ENCODE peak calls at places on chromosomes 3 and 15, in nine cellular contexts. A, S, O, F, L, T, Y, I and G are unnamed samples.

GRCh38 chr3:4826237-4827100 is 152.8 kb upstream of the BHLHE40 start:
- DNase-seq in A (peak), S (peak), O (peak), F (peak), L (peak), T (no peak), Y (peak), I (no peak), G (no peak)

GRCh38 chr3:31831526-31832034 is 149.5 kb downstream of the OSBPL10 start:
- DNase-seq in A (no peak), S (no peak), O (no peak), F (no peak), L (no peak), T (peak), Y (no peak), I (no peak), G (no peak)

GRCh38 chr3:54358969-54359648 is 236.8 kb downstream of the CACNA2D3 start:
- DNase-seq in A (peak), S (no peak), O (no peak), F (peak), L (no peak), T (no peak), Y (no peak), I (no peak), G (no peak)

GRCh38 chr15:80093854-80094418 is 34.5 kb downstream of the ZFAND6 start:
- DNase-seq in A (peak), S (no peak), O (no peak), F (no peak), L (peak), T (peak), Y (peak), I (no peak), G (no peak)

GRCh38 chr15:43268111-43269105 is 1.7 kb upstream of the TGM5 start:
- DNase-seq in A (peak), S (peak), O (peak), F (no peak), L (no peak), T (peak), Y (no peak), I (no peak), G (peak)

GRCh38 chr3:142445816-142446254 is 2.0 kb downstream of the XRN1 start:
- DNase-seq in A (no peak), S (no peak), O (peak), F (no peak), L (no peak), T (peak), Y (no peak), I (no peak), G (no peak)

GRCh38 chr3:186971578-186971977 is 41.3 kb downstream of the ST6GAL1 start:
- DNase-seq in A (no peak), S (peak), O (no peak), F (no peak), L (peak), T (peak), Y (no peak), I (no peak), G (no peak)

GRCh38 chr15:44584162-44584749 is 47.3 kb downstream of the EIF3J start:
- DNase-seq in A (peak), S (no peak), O (peak), F (no peak), L (no peak), T (peak), Y (peak), I (no peak), G (no peak)

GRCh38 chr3:188446791-188447190 is 292.8 kb downstream of the LPP start:
- DNase-seq in A (no peak), S (no peak), O (no peak), F (no peak), L (no peak), T (no peak), Y (no peak), I (no peak), G (no peak)

GRCh38 chr3:197354195-197355059 is 56.0 kb upstream of the DLG1 start:
- DNase-seq in A (peak), S (no peak), O (peak), F (peak), L (no peak), T (no peak), Y (no peak), I (peak), G (no peak)

GRCh38 chr3:197353867-197354180 is 55.4 kb upstream of the DLG1 start:
- DNase-seq in A (no peak), S (no peak), O (peak), F (no peak), L (no peak), T (no peak), Y (no peak), I (peak), G (no peak)

GRCh38 chr3:197353001-197353866 is 54.8 kb upstream of the DLG1 start:
- DNase-seq in A (no peak), S (no peak), O (no peak), F (no peak), L (no peak), T (no peak), Y (no peak), I (no peak), G (no peak)

GRCh38 chr3:197350446-197350845 is 52.0 kb upstream of the DLG1 start:
- DNase-seq in A (no peak), S (no peak), O (no peak), F (no peak), L (no peak), T (no peak), Y (no peak), I (no peak), G (no peak)

DNA sequence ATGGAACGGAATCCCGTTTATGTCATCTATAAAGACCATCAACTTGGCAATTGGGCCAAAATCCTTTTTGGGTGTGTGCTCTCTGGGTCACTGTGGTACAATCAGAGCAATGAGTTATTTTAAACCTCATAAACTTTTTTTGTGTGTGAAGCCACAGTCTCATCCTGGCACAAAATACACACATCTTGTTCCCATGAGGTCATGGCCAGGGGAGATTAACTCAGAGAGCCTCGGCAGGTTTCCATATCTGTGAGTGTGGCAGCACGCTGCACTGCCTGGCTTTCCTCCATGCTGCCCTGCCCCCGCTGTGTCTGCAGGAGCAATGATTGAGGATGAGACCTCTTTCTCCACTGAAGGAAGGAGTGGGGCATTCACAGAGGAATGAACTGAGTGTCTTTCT is 54.0 kb upstream of the DLG1 start:
- DNase-seq in A (peak), S (no peak), O (peak), F (peak), L (peak), T (peak), Y (no peak), I (no peak), G (no peak)
- TF ChIP-seq CTCF in A (no peak), S (no peak), O (no peak), F (no peak), L (no peak), T (no peak), Y (no peak), I (no peak), G (no peak)

DNA sequence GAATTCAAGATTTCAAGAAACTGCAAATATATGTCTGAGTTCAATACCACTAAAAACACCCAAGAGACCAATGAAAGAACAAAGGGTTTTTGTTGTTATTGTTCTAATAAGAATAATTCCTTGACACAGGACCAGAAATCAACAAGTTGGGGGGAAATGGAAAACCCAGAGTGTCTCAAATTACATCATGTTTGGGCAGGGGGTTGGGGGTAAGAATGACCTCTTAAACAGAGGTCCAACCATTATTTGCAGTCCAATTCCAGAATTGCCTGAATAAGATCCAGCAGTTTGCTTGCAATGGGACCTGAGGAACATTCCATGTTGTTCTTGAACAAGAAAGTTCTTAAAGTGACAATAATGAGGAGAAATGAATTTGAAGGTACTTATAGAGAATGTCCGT is 48.5 kb upstream of the TGFBR2 start:
- DNase-seq in A (no peak), S (no peak), O (no peak), F (no peak), L (no peak), T (no peak), Y (no peak), I (no peak), G (no peak)
- TF ChIP-seq CTCF in A (no peak), S (no peak), O (no peak), F (no peak), L (no peak), T (no peak), Y (no peak), I (no peak), G (no peak)

GRCh38 chr3:184741798-184742675 is 30.2 kb upstream of the MAGEF1 start:
- DNase-seq in A (no peak), S (peak), O (no peak), F (peak), L (no peak), T (no peak), Y (no peak), I (no peak), G (no peak)
- TF ChIP-seq CTCF in A (no peak), S (no peak), O (peak), F (no peak), L (no peak), T (peak), Y (no peak), I (no peak), G (peak)

DNA sequence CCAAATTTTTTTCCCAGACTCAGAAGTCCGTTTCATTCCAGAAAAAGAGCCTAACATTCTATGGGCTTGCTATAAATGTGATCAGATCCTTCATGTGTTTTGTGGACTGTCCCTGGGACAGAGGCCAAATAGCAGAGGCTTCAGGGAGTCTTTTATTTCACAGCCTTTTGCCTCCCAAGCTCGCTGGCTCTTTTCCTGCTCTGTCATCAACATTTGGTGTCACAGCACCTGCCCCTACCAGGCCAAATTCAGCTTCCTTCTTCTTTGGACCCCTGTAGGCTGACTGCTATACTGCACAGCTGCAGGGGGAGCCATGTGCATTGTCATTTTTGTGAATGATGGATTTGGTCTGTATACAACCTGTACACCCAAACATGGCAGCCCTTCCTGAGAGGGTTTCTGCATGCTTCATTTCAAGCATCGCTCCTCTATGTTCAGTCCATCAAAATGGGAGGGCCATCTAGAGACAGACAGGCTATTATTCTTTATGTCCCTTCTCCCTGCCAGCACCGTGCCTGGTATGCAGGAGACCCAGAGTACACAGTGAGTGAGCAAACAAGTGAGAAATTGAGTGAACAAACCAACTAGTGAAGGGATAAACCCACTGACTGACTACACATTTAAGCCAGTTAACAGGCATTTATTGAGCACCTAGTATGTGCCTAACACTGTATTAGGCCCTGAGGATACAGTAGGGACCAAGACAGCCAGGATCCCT is 17.9 kb upstream of the RPP14 start:
- DNase-seq in A (peak), S (no peak), O (no peak), F (no peak), L (no peak), T (no peak), Y (peak), I (no peak), G (no peak)
- TF ChIP-seq CTCF in A (no peak), S (no peak), O (no peak), F (no peak), L (no peak), T (peak), Y (no peak), I (no peak), G (peak)

DNA sequence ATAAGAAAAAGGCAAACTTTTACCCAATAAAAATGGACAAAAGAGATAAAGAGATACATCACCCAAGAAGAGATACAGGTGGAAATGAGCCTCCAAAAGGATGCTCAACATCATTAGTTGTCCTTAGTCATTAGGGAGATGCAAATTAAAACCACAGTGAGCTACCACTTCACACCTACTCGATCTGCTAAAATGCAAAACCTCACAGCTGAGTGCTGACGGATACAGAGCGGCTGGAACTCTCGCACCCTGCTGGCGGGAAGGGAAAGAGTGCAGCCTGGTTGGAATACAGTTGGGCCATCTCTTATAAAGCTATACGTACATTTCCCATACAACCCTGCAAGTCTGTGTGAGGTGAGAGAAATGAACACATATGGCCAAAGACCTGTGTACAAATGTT is 78.5 kb upstream of the PRR20G start:
- DNase-seq in A (no peak), S (no peak), O (no peak), F (no peak), L (no peak), T (no peak), Y (no peak), I (no peak), G (no peak)
- TF ChIP-seq CTCF in A (no peak), S (no peak), O (peak), F (no peak), L (no peak), T (no peak), Y (no peak), I (peak), G (no peak)

DNA sequence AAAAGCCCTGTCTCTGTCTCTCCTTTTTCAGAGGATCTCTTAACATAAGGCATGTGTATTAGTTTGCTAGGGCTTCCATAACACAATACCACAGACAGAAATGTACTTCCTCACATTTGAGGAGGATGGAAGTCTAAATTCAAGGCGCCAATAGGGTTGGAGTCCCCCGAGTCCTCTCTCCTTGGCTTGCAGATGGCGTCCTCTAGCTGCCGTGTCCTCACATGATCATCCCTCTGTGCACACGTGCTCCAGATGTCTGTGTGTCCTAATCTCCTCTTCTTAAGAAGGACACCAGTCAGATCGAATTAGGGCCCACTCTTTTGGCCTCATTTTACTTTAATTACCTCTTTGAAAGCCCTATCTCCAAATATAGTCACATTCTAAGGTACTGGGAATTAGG is 23.1 kb upstream of the BFSP2 start:
- DNase-seq in A (no peak), S (no peak), O (no peak), F (no peak), L (no peak), T (no peak), Y (peak), I (no peak), G (no peak)
- TF ChIP-seq CTCF in A (no peak), S (no peak), O (peak), F (no peak), L (no peak), T (no peak), Y (no peak), I (peak), G (no peak)

GRCh38 chr3:41117398-41117870 is 81.9 kb upstream of the CTNNB1 start:
- DNase-seq in A (peak), S (peak), O (peak), F (peak), L (peak), T (peak), Y (peak), I (no peak), G (no peak)
- TF ChIP-seq CTCF in A (no peak), S (no peak), O (no peak), F (no peak), L (no peak), T (no peak), Y (no peak), I (no peak), G (no peak)

GRCh38 chr15:47409601-47410000 is 307.7 kb upstream of the SEMA6D start:
- DNase-seq in A (peak), S (no peak), O (peak), F (no peak), L (no peak), T (no peak), Y (no peak), I (no peak), G (no peak)

GRCh38 chr15:47410243-47410642 is 307.1 kb upstream of the SEMA6D start:
- DNase-seq in A (no peak), S (no peak), O (no peak), F (no peak), L (no peak), T (no peak), Y (no peak), I (no peak), G (no peak)

GRCh38 chr15:47409038-47409437 is 308.3 kb upstream of the SEMA6D start:
- DNase-seq in A (peak), S (no peak), O (no peak), F (no peak), L (no peak), T (no peak), Y (no peak), I (no peak), G (no peak)

GRCh38 chr15:47405768-47406167 is 311.5 kb upstream of the SEMA6D start:
- DNase-seq in A (no peak), S (no peak), O (no peak), F (no peak), L (no peak), T (no peak), Y (no peak), I (no peak), G (no peak)

GRCh38 chr15:47407692-47408091 is 309.6 kb upstream of the SEMA6D start:
- DNase-seq in A (no peak), S (no peak), O (no peak), F (no peak), L (no peak), T (no peak), Y (no peak), I (no peak), G (no peak)
- TF ChIP-seq CTCF in A (no peak), S (no peak), O (no peak), F (no peak), L (no peak), T (no peak), Y (no peak), I (no peak), G (no peak)

DNA sequence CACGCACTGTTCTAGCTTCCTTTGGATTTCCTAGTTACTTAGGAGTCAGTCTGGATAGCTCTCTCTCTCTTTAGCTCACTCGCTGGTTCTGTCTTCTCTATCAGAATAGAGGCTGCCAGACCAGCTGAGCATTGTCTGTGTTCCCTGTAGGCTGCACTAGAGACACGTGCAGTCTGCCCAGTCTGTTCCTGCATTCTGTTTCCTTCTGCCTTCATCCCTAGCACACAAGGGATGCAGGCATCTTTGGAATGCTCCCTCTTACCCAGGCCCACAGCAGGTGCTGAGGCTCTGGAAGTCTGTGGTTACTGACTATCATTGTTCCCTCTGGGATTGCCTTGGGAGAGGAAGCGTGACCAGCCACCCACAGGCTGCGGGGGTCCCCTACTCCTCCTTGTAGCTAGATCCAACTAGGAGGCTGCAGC is 322.8 kb downstream of the ZNF621 start:
- DNase-seq in A (peak), S (no peak), O (peak), F (peak), L (no peak), T (peak), Y (no peak), I (no peak), G (no peak)
- TF ChIP-seq CTCF in A (no peak), S (no peak), O (peak), F (peak), L (no peak), T (no peak), Y (no peak), I (no peak), G (no peak)

DNA sequence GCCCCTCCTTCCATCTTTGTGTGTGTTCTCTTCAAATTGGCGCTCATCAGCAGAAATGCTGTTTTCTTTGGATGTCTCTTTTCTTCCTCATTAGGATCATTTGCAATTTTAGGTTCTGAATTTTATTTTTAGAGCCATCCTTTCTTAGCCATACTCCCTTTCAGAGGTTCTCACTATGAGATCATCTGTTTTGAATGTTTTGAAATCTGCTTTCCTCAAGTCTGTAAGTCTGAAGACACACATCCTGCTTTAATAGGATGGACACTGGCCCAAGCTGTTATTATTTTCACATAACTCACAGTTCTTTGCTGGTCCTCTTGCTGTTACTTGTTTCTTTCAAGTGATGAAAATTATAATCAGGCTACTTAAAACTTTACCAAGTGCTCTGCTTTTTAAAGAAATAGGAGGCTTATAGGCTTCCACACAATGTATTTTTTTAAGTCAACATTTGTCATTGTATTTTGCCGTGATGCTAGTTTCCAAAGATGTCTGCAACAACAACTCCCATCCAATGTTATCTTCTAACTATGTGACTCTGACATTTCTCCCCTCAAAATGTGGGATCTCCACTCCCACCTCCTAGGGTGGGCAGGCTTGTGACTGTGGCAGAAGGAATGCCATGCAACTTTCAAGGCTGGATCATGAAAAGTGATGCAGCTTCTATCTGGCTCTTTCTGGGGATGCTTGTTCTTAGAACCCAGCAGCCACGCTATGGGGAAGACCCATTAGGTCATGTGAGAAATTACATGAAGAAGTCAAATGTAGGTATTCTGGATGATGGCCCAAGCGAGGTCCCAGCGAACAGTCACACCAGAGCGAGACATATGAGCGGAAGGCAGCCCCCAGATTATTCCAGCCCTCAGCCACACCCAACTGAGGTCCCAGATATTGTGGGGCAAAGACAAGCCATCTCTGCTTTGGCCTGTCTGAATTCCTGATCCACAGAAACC is 124.5 kb downstream of the BDH1 start:
- DNase-seq in A (no peak), S (peak), O (peak), F (no peak), L (no peak), T (no peak), Y (no peak), I (no peak), G (no peak)
- TF ChIP-seq CTCF in A (no peak), S (no peak), O (no peak), F (no peak), L (no peak), T (no peak), Y (no peak), I (no peak), G (no peak)